ENCODE peak calls at places on chromosomes 5 and 9, in six cellular contexts. Q is activated CD4-positive, alpha-beta T cell treated with anti-CD3 and anti-CD28 coated beads, Interleukin-2, amount 50 U/mL, for 4 hours; H is omental fat pad; B is stimulated activated naive CD8-positive, alpha-beta T cell treated with anti-CD3 and anti-CD28 coated beads, Interleukin-15, amount 100 ng/mL, for 72 hours; V is iris pigment epithelial cell; S is iPS-NIHi11. O is an unnamed sample.

GRCh38 chr5:59685806-59686205 is 207.7 kb downstream of the PDE4D start:
- DNase-seq in S (no peak), Q (no peak), V (peak; percentile 81), H (no peak), B (no peak), O (no peak)

GRCh38 chr9:113492343-113493079 is 29.0 kb downstream of the RGS3 start:
- DNase-seq in S (no peak), Q (no peak), B (no peak), V (peak; percentile 36), H (no peak), O (no peak)

GRCh38 chr5:51389582-51390463 is 6.6 kb downstream of the ISL1 start:
- DNase-seq in B (no peak), S (no peak), Q (no peak), V (no peak), H (peak; percentile 25), O (no peak)

GRCh38 chr5:80905405-80905804 is 54.8 kb upstream of the RASGRF2 start:
- DNase-seq in Q (no peak), S (no peak), V (peak; percentile 9), B (no peak), H (no peak), O (no peak)

GRCh38 chr5:81761270-81761669 is 10.4 kb upstream of the SSBP2 start:
- DNase-seq in H (no peak), B (no peak), Q (no peak), V (no peak), S (no peak), O (no peak)

GRCh38 chr9:106482733-106483132 is 380.2 kb upstream of the ZNF462 start:
- DNase-seq in B (no peak), H (no peak), S (no peak), Q (no peak), V (no peak), O (no peak)

GRCh38 chr9:124724415-124725067 is 46.6 kb downstream of the NR6A1 start:
- DNase-seq in S (no peak), H (no peak), Q (no peak), B (no peak), V (no peak), O (no peak)

GRCh38 chr5:54835642-54836041 is 149.8 kb downstream of the ESM1 start:
- DNase-seq in S (no peak), Q (no peak), V (peak; percentile 94), H (no peak), B (no peak), O (no peak)

GRCh38 chr5:53820802-53821171 is 260.3 kb downstream of the NDUFS4 start:
- DNase-seq in B (no peak), Q (no peak), V (peak; percentile 3), H (no peak), S (no peak), O (no peak)

GRCh38 chr9:136138566-136138965 is 19.9 kb upstream of the TMEM250 start:
- DNase-seq in S (peak; percentile 82), B (peak; percentile 55), H (no peak), V (peak; percentile 27), Q (no peak), O (no peak)

GRCh38 chr9:134872482-134873231 is 8.0 kb upstream of the FCN2 start:
- DNase-seq in S (no peak), B (no peak), H (no peak), Q (no peak), V (no peak), O (no peak)

O was measured in stimulated activated naive CD4-positive, alpha-beta T cell treated with Interleukin-2 at 50 U/mL for 16 hours.